ENCODE peak calls at places on chromosomes 6 and 20, in seven cellular contexts. One of them, this sample, is unnamed.

GRCh38 chr20:51014797-51015722 is 7.8 kb downstream of the KCNG1 start:
- DNase-seq in uterus: peak; percentile 31
- DNase-seq in small intestine: peak; percentile 59
- DNase-seq in psoas muscle: no peak
- DNase-seq in GM23338: peak; percentile 91
- DNase-seq in naive thymus-derived CD4-positive, alpha-beta T cell: peak; percentile 35
- DNase-seq in epithelial cell of esophagus: peak; percentile 67
- DNase-seq in this sample: peak; percentile 15

GRCh38 chr20:19735446-19735845 is 22.6 kb upstream of the RIN2 start:
- DNase-seq in naive thymus-derived CD4-positive, alpha-beta T cell: no peak
- DNase-seq in uterus: peak; percentile 58
- DNase-seq in epithelial cell of esophagus: peak; percentile 98
- DNase-seq in small intestine: peak; percentile 85
- DNase-seq in psoas muscle: peak; percentile 87
- DNase-seq in GM23338: no peak
- DNase-seq in this sample: peak; percentile 65

GRCh38 chr6:91098006-91098405 is 511.1 kb upstream of the MAP3K7 start:
- DNase-seq in uterus: no peak
- DNase-seq in naive thymus-derived CD4-positive, alpha-beta T cell: no peak
- DNase-seq in psoas muscle: no peak
- DNase-seq in small intestine: peak; percentile 37
- DNase-seq in epithelial cell of esophagus: no peak
- DNase-seq in GM23338: no peak
- DNase-seq in this sample: no peak

GRCh38 chr20:4957939-4958362 is 43.4 kb downstream of the SLC23A2 start:
- DNase-seq in uterus: no peak
- DNase-seq in naive thymus-derived CD4-positive, alpha-beta T cell: no peak
- DNase-seq in small intestine: no peak
- DNase-seq in psoas muscle: no peak
- DNase-seq in GM23338: no peak
- DNase-seq in epithelial cell of esophagus: no peak
- DNase-seq in this sample: no peak

GRCh38 chr6:113142775-113143174 is 714.4 kb upstream of the MARCKS start:
- DNase-seq in GM23338: no peak
- DNase-seq in naive thymus-derived CD4-positive, alpha-beta T cell: no peak
- DNase-seq in small intestine: no peak
- DNase-seq in epithelial cell of esophagus: no peak
- DNase-seq in psoas muscle: no peak
- DNase-seq in uterus: no peak
- DNase-seq in this sample: no peak

GRCh38 chr6:2203264-2203663 is 42.1 kb downstream of the GMDS start:
- DNase-seq in small intestine: no peak
- DNase-seq in epithelial cell of esophagus: no peak
- DNase-seq in psoas muscle: no peak
- DNase-seq in naive thymus-derived CD4-positive, alpha-beta T cell: no peak
- DNase-seq in uterus: no peak
- DNase-seq in GM23338: no peak
- DNase-seq in this sample: no peak

GRCh38 chr20:59597240-59597639 is 7.1 kb upstream of the PHACTR3 start:
- DNase-seq in uterus: no peak
- DNase-seq in psoas muscle: no peak
- DNase-seq in epithelial cell of esophagus: no peak
- DNase-seq in GM23338: no peak
- DNase-seq in small intestine: no peak
- DNase-seq in naive thymus-derived CD4-positive, alpha-beta T cell: no peak
- DNase-seq in this sample: no peak

GRCh38 chr20:21832442-21833152 is 127.1 kb downstream of the PAX1 start:
- DNase-seq in uterus: peak; percentile 26
- DNase-seq in GM23338: no peak
- DNase-seq in naive thymus-derived CD4-positive, alpha-beta T cell: no peak
- DNase-seq in small intestine: no peak
- DNase-seq in psoas muscle: no peak
- DNase-seq in epithelial cell of esophagus: no peak
- DNase-seq in this sample: no peak

GRCh38 chr20:33027769-33028751 is 3.4 kb upstream of the BPIFB6 start:
- DNase-seq in GM23338: no peak
- DNase-seq in epithelial cell of esophagus: no peak
- DNase-seq in small intestine: no peak
- DNase-seq in psoas muscle: peak; percentile 30
- DNase-seq in naive thymus-derived CD4-positive, alpha-beta T cell: no peak
- DNase-seq in uterus: no peak
- DNase-seq in this sample: no peak

GRCh38 chr6:104799134-104799657 is 60.5 kb downstream of the HACE1 start:
- DNase-seq in uterus: no peak
- DNase-seq in naive thymus-derived CD4-positive, alpha-beta T cell: no peak
- DNase-seq in small intestine: no peak
- DNase-seq in psoas muscle: no peak
- DNase-seq in GM23338: no peak
- DNase-seq in epithelial cell of esophagus: no peak
- DNase-seq in this sample: no peak

GRCh38 chr6:11064836-11065235 is 20.7 kb upstream of the ELOVL2 start:
- DNase-seq in naive thymus-derived CD4-positive, alpha-beta T cell: no peak
- DNase-seq in GM23338: no peak
- DNase-seq in uterus: no peak
- DNase-seq in epithelial cell of esophagus: no peak
- DNase-seq in psoas muscle: no peak
- DNase-seq in small intestine: no peak
- DNase-seq in this sample: no peak

GRCh38 chr6:167276772-167277533 is 14.2 kb upstream of the UNC93A start:
- DNase-seq in GM23338: no peak
- DNase-seq in psoas muscle: no peak
- DNase-seq in epithelial cell of esophagus: no peak
- DNase-seq in uterus: no peak
- DNase-seq in naive thymus-derived CD4-positive, alpha-beta T cell: no peak
- DNase-seq in small intestine: peak; percentile 35
- DNase-seq in this sample: no peak

GRCh38 chr6:32845381-32845884 is 1.6 kb upstream of the PSMB8 start:
- DNase-seq in naive thymus-derived CD4-positive, alpha-beta T cell: peak; percentile 59
- DNase-seq in GM23338: no peak
- DNase-seq in epithelial cell of esophagus: no peak
- DNase-seq in small intestine: no peak
- DNase-seq in uterus: no peak
- DNase-seq in psoas muscle: no peak
- DNase-seq in this sample: no peak

GRCh38 chr6:9370480-9370879 is 935.1 kb upstream of the SLC35B3 start:
- DNase-seq in uterus: no peak
- DNase-seq in psoas muscle: no peak
- DNase-seq in small intestine: no peak
- DNase-seq in epithelial cell of esophagus: no peak
- DNase-seq in naive thymus-derived CD4-positive, alpha-beta T cell: no peak
- DNase-seq in GM23338: no peak
- DNase-seq in this sample: no peak

DNA sequence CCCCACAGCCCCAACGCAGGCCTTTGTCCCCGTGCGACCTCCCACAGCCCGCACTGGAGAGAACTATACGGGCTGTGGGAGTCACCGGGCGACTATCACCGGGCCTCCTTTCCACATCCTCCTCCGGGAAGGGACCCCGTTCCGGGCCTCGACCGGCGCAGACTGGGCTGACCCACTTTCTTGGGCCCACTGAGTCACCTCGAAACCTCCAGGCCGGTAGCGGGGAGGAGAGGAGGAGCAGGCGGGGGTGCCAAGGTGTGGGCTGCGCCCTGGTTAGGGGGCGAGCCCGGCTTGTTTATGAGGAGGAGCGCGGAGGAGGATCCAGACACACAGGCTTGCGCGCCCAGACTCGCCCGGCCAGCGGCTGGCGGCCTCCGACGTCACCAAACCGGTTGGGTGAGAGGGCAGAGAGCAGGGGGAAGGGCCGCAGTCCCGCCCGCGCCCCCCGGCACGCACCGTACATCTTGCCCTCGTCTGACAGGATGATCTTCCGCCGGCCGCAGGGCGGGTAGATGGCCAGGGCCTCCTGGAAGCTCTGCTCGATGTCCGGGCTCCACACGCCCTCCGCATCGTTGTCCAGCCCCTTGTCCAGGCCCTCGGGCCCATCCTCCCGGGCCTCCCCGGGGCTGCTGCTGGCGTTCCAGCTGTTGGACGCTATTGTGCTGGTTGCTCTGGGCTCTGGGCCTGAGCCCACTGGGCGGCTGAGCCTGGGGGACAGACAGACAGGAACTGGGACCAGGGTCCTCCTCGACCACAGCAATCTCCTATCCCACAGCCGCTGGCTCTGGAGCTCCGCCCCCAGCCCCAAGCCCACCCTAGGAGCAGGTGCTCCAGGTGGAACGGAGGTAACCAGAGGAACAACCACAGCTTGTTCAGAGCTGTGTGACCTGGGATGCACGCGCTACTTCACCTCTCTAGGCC is 10.6 kb downstream of the TEAD3 start:
- DNase-seq in uterus: peak; percentile 93
- DNase-seq in small intestine: peak; percentile 83
- DNase-seq in epithelial cell of esophagus: peak; percentile 98
- DNase-seq in naive thymus-derived CD4-positive, alpha-beta T cell: no peak
- DNase-seq in psoas muscle: peak; percentile 56
- DNase-seq in GM23338: peak; percentile 94
- DNase-seq in this sample: no peak
- H3K4me3 ChIP-seq in uterus: peak overlapping the region; percentile 27
- H3K4me3 ChIP-seq in small intestine: no peak overlapping the region
- H3K4me3 ChIP-seq in epithelial cell of esophagus: peak overlapping the region; percentile 21
- H3K4me3 ChIP-seq in naive thymus-derived CD4-positive, alpha-beta T cell: no peak overlapping the region
- H3K4me3 ChIP-seq in psoas muscle: no peak overlapping the region
- H3K4me3 ChIP-seq in GM23338: peak overlapping the region; percentile 72
- H3K4me3 ChIP-seq in this sample: peak overlapping the region; percentile 17

GRCh38 chr20:43700627-43701026 is 26.2 kb downstream of the GTSF1L start:
- DNase-seq in uterus: no peak
- DNase-seq in psoas muscle: no peak
- DNase-seq in naive thymus-derived CD4-positive, alpha-beta T cell: no peak
- DNase-seq in epithelial cell of esophagus: no peak
- DNase-seq in GM23338: no peak
- DNase-seq in small intestine: no peak
- DNase-seq in this sample: no peak

GRCh38 chr20:43699941-43700565 is 26.7 kb downstream of the GTSF1L start:
- DNase-seq in uterus: no peak
- DNase-seq in psoas muscle: no peak
- DNase-seq in GM23338: no peak
- DNase-seq in small intestine: no peak
- DNase-seq in epithelial cell of esophagus: no peak
- DNase-seq in naive thymus-derived CD4-positive, alpha-beta T cell: no peak
- DNase-seq in this sample: no peak

GRCh38 chr20:43702502-43702901 is 24.3 kb downstream of the GTSF1L start:
- DNase-seq in uterus: no peak
- DNase-seq in small intestine: no peak
- DNase-seq in psoas muscle: no peak
- DNase-seq in naive thymus-derived CD4-positive, alpha-beta T cell: no peak
- DNase-seq in epithelial cell of esophagus: no peak
- DNase-seq in GM23338: no peak
- DNase-seq in this sample: no peak
- H3K4me3 ChIP-seq in uterus: no peak overlapping the region
- H3K4me3 ChIP-seq in small intestine: no peak overlapping the region
- H3K4me3 ChIP-seq in psoas muscle: no peak overlapping the region
- H3K4me3 ChIP-seq in naive thymus-derived CD4-positive, alpha-beta T cell: no peak overlapping the region
- H3K4me3 ChIP-seq in epithelial cell of esophagus: no peak overlapping the region
- H3K4me3 ChIP-seq in GM23338: no peak overlapping the region
- H3K4me3 ChIP-seq in this sample: no peak overlapping the region

DNA sequence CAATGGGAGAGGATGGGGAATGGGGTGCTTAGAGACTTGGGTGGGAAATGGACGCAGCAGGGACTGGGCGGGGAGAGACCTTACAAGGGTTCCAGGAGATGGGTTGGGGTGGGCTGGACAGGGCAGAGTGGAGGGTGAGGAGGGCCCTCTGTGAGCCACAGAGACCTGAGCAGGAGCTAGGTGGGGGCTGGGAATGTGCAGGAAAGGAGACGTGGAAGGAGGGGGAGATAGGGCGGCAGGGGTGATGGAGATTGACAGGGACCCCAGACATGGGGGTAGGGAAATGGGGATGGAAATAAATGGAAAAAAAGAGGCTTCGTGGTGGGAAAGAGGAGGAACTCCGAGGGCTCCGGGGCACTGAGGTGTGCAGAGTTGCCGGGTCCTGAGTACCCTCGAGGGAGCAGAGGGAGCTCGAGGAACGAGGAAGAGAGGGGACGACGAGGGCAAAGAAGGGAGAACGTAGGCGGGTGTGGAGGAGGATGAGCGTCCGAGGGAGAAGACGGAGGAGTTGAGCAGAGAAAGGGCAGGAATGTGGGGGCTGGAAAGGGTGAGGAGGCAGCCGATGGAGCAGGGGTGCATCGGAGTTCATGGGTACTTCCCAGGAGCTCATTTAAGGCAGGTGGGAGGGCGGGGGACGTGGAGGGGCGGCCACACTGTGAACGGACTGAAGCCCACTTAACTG is 2.1 kb upstream of the CTCFL start:
- DNase-seq in small intestine: no peak
- DNase-seq in uterus: no peak
- DNase-seq in epithelial cell of esophagus: no peak
- DNase-seq in GM23338: no peak
- DNase-seq in psoas muscle: no peak
- DNase-seq in naive thymus-derived CD4-positive, alpha-beta T cell: no peak
- DNase-seq in this sample: no peak
- H3K4me3 ChIP-seq in small intestine: no peak overlapping the region
- H3K4me3 ChIP-seq in uterus: no peak overlapping the region
- H3K4me3 ChIP-seq in epithelial cell of esophagus: no peak overlapping the region
- H3K4me3 ChIP-seq in GM23338: no peak overlapping the region
- H3K4me3 ChIP-seq in psoas muscle: no peak overlapping the region
- H3K4me3 ChIP-seq in naive thymus-derived CD4-positive, alpha-beta T cell: no peak overlapping the region
- H3K4me3 ChIP-seq in this sample: no peak overlapping the region

DNA sequence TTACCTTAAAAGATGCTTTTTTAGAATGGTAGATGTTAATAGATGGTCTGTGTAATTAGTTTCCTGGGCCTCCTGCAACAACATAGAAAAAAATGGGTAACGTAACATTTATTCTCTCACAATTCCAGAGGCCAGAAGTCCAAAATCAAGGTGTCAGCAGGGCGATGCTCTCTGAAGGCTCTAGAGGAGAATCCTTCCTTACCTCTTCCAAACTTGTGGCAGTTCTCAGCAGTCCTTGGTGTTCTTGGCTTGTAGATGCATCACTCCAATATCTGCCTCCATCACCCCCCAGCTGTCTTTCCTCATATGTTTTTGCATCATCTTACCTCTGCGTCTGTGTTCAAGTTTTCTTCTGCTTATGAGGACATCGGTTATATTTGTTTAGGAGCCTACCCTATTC is 107.9 kb downstream of the SCAF8 start:
- DNase-seq in uterus: no peak
- DNase-seq in epithelial cell of esophagus: no peak
- DNase-seq in GM23338: no peak
- DNase-seq in naive thymus-derived CD4-positive, alpha-beta T cell: no peak
- DNase-seq in small intestine: no peak
- DNase-seq in psoas muscle: no peak
- DNase-seq in this sample: no peak
- H3K4me3 ChIP-seq in uterus: no peak overlapping the region
- H3K4me3 ChIP-seq in epithelial cell of esophagus: no peak overlapping the region
- H3K4me3 ChIP-seq in GM23338: no peak overlapping the region
- H3K4me3 ChIP-seq in naive thymus-derived CD4-positive, alpha-beta T cell: no peak overlapping the region
- H3K4me3 ChIP-seq in small intestine: no peak overlapping the region
- H3K4me3 ChIP-seq in psoas muscle: no peak overlapping the region
- H3K4me3 ChIP-seq in this sample: no peak overlapping the region

GRCh38 chr6:70627500-70628254 is 40.0 kb upstream of the SMAP1 start:
- DNase-seq in naive thymus-derived CD4-positive, alpha-beta T cell: no peak
- DNase-seq in psoas muscle: no peak
- DNase-seq in small intestine: no peak
- DNase-seq in GM23338: no peak
- DNase-seq in uterus: no peak
- DNase-seq in epithelial cell of esophagus: no peak
- DNase-seq in this sample: no peak
- H3K4me3 ChIP-seq in naive thymus-derived CD4-positive, alpha-beta T cell: no peak overlapping the region
- H3K4me3 ChIP-seq in psoas muscle: no peak overlapping the region
- H3K4me3 ChIP-seq in small intestine: no peak overlapping the region
- H3K4me3 ChIP-seq in GM23338: no peak overlapping the region
- H3K4me3 ChIP-seq in uterus: no peak overlapping the region
- H3K4me3 ChIP-seq in epithelial cell of esophagus: no peak overlapping the region
- H3K4me3 ChIP-seq in this sample: no peak overlapping the region

This sample was measured in heart right ventricle.